ENCODE peak calls at places on chromosomes 3 and 15, in nine cellular contexts. One of them, this sample, is unnamed.

GRCh38 chr3:62201438-62202035 is 171.8 kb downstream of the FEZF2 start:
- DNase-seq in AG09319: no peak
- DNase-seq in OCI-LY7: peak; percentile 23
- DNase-seq in activated naive CD4-positive, alpha-beta T cell treated with anti-CD3 and anti-CD28 coated beads, Interleukin-2, amount 50 U/mL, for 16 hours: no peak
- DNase-seq in astrocyte of the hippocampus: peak; percentile 67
- DNase-seq in fibroblast of villous mesenchyme: peak; percentile 39
- DNase-seq in dorsolateral prefrontal cortex: no peak
- DNase-seq in ELF-1: no peak
- DNase-seq in ascending aorta: no peak
- DNase-seq in this sample: no peak

GRCh38 chr15:70023064-70023768 is 74.5 kb downstream of the TLE3 start:
- DNase-seq in AG09319: no peak
- DNase-seq in OCI-LY7: peak; percentile 53
- DNase-seq in activated naive CD4-positive, alpha-beta T cell treated with anti-CD3 and anti-CD28 coated beads, Interleukin-2, amount 50 U/mL, for 16 hours: no peak
- DNase-seq in astrocyte of the hippocampus: peak; percentile 82
- DNase-seq in fibroblast of villous mesenchyme: peak; percentile 80
- DNase-seq in dorsolateral prefrontal cortex: no peak
- DNase-seq in ELF-1: no peak
- DNase-seq in ascending aorta: no peak
- DNase-seq in this sample: no peak

GRCh38 chr3:32450426-32450825 is 52.2 kb downstream of the CMTM6 start:
- DNase-seq in AG09319: no peak
- DNase-seq in OCI-LY7: no peak
- DNase-seq in activated naive CD4-positive, alpha-beta T cell treated with anti-CD3 and anti-CD28 coated beads, Interleukin-2, amount 50 U/mL, for 16 hours: no peak
- DNase-seq in astrocyte of the hippocampus: no peak
- DNase-seq in fibroblast of villous mesenchyme: no peak
- DNase-seq in dorsolateral prefrontal cortex: no peak
- DNase-seq in ELF-1: no peak
- DNase-seq in ascending aorta: no peak
- DNase-seq in this sample: no peak

GRCh38 chr3:123429362-123430125 is 19.3 kb downstream of the ADCY5 start:
- DNase-seq in AG09319: no peak
- DNase-seq in OCI-LY7: no peak
- DNase-seq in activated naive CD4-positive, alpha-beta T cell treated with anti-CD3 and anti-CD28 coated beads, Interleukin-2, amount 50 U/mL, for 16 hours: no peak
- DNase-seq in astrocyte of the hippocampus: no peak
- DNase-seq in fibroblast of villous mesenchyme: no peak
- DNase-seq in dorsolateral prefrontal cortex: no peak
- DNase-seq in ELF-1: no peak
- DNase-seq in ascending aorta: no peak
- DNase-seq in this sample: no peak

GRCh38 chr3:103653996-103654395 is 1219.2 kb downstream of the ZPLD1 start:
- DNase-seq in AG09319: no peak
- DNase-seq in OCI-LY7: no peak
- DNase-seq in activated naive CD4-positive, alpha-beta T cell treated with anti-CD3 and anti-CD28 coated beads, Interleukin-2, amount 50 U/mL, for 16 hours: no peak
- DNase-seq in astrocyte of the hippocampus: no peak
- DNase-seq in fibroblast of villous mesenchyme: no peak
- DNase-seq in dorsolateral prefrontal cortex: no peak
- DNase-seq in ELF-1: no peak
- DNase-seq in ascending aorta: no peak
- DNase-seq in this sample: no peak

GRCh38 chr3:23663661-23664186 is 142.0 kb upstream of the UBE2E1 start:
- DNase-seq in AG09319: no peak
- DNase-seq in OCI-LY7: no peak
- DNase-seq in activated naive CD4-positive, alpha-beta T cell treated with anti-CD3 and anti-CD28 coated beads, Interleukin-2, amount 50 U/mL, for 16 hours: no peak
- DNase-seq in astrocyte of the hippocampus: peak; percentile 27
- DNase-seq in fibroblast of villous mesenchyme: no peak
- DNase-seq in dorsolateral prefrontal cortex: no peak
- DNase-seq in ELF-1: no peak
- DNase-seq in ascending aorta: no peak
- DNase-seq in this sample: no peak

GRCh38 chr3:171875923-171876412 is 32.8 kb downstream of the TMEM212 start:
- DNase-seq in AG09319: no peak
- DNase-seq in OCI-LY7: no peak
- DNase-seq in activated naive CD4-positive, alpha-beta T cell treated with anti-CD3 and anti-CD28 coated beads, Interleukin-2, amount 50 U/mL, for 16 hours: no peak
- DNase-seq in astrocyte of the hippocampus: peak; percentile 69
- DNase-seq in fibroblast of villous mesenchyme: peak; percentile 86
- DNase-seq in dorsolateral prefrontal cortex: no peak
- DNase-seq in ELF-1: no peak
- DNase-seq in ascending aorta: no peak
- DNase-seq in this sample: no peak

GRCh38 chr3:49785565-49786356 is 581 bp downstream of the IP6K1 start:
- DNase-seq in AG09319: no peak
- DNase-seq in OCI-LY7: peak; percentile 37
- DNase-seq in activated naive CD4-positive, alpha-beta T cell treated with anti-CD3 and anti-CD28 coated beads, Interleukin-2, amount 50 U/mL, for 16 hours: peak; percentile 21
- DNase-seq in astrocyte of the hippocampus: peak; percentile 72
- DNase-seq in fibroblast of villous mesenchyme: peak; percentile 45
- DNase-seq in dorsolateral prefrontal cortex: no peak
- DNase-seq in ELF-1: peak; percentile 63
- DNase-seq in ascending aorta: no peak
- DNase-seq in this sample: no peak

GRCh38 chr3:108044699-108045098 is 46.1 kb downstream of the CD47 start:
- DNase-seq in AG09319: no peak
- DNase-seq in OCI-LY7: no peak
- DNase-seq in activated naive CD4-positive, alpha-beta T cell treated with anti-CD3 and anti-CD28 coated beads, Interleukin-2, amount 50 U/mL, for 16 hours: no peak
- DNase-seq in astrocyte of the hippocampus: no peak
- DNase-seq in fibroblast of villous mesenchyme: no peak
- DNase-seq in dorsolateral prefrontal cortex: no peak
- DNase-seq in ELF-1: no peak
- DNase-seq in ascending aorta: no peak
- DNase-seq in this sample: no peak

GRCh38 chr3:167649731-167650130 is 4.0 kb downstream of the WDR49 start:
- DNase-seq in AG09319: no peak
- DNase-seq in OCI-LY7: no peak
- DNase-seq in activated naive CD4-positive, alpha-beta T cell treated with anti-CD3 and anti-CD28 coated beads, Interleukin-2, amount 50 U/mL, for 16 hours: no peak
- DNase-seq in astrocyte of the hippocampus: no peak
- DNase-seq in fibroblast of villous mesenchyme: no peak
- DNase-seq in dorsolateral prefrontal cortex: no peak
- DNase-seq in ELF-1: no peak
- DNase-seq in ascending aorta: no peak
- DNase-seq in this sample: no peak

GRCh38 chr3:141550926-141551665 is 64.3 kb downstream of the RASA2 start:
- DNase-seq in AG09319: no peak
- DNase-seq in OCI-LY7: no peak
- DNase-seq in activated naive CD4-positive, alpha-beta T cell treated with anti-CD3 and anti-CD28 coated beads, Interleukin-2, amount 50 U/mL, for 16 hours: no peak
- DNase-seq in astrocyte of the hippocampus: no peak
- DNase-seq in fibroblast of villous mesenchyme: no peak
- DNase-seq in dorsolateral prefrontal cortex: no peak
- DNase-seq in ELF-1: no peak
- DNase-seq in ascending aorta: no peak
- DNase-seq in this sample: no peak

GRCh38 chr3:102460579-102460978 is 25.8 kb downstream of the ZPLD1 start:
- DNase-seq in AG09319: no peak
- DNase-seq in OCI-LY7: no peak
- DNase-seq in activated naive CD4-positive, alpha-beta T cell treated with anti-CD3 and anti-CD28 coated beads, Interleukin-2, amount 50 U/mL, for 16 hours: no peak
- DNase-seq in astrocyte of the hippocampus: no peak
- DNase-seq in fibroblast of villous mesenchyme: no peak
- DNase-seq in dorsolateral prefrontal cortex: no peak
- DNase-seq in ELF-1: no peak
- DNase-seq in ascending aorta: no peak
- DNase-seq in this sample: no peak

GRCh38 chr3:167166012-167166411 is 214.1 kb downstream of the ZBBX start:
- DNase-seq in AG09319: no peak
- DNase-seq in OCI-LY7: no peak
- DNase-seq in activated naive CD4-positive, alpha-beta T cell treated with anti-CD3 and anti-CD28 coated beads, Interleukin-2, amount 50 U/mL, for 16 hours: no peak
- DNase-seq in astrocyte of the hippocampus: no peak
- DNase-seq in fibroblast of villous mesenchyme: no peak
- DNase-seq in dorsolateral prefrontal cortex: no peak
- DNase-seq in ELF-1: no peak
- DNase-seq in ascending aorta: no peak
- DNase-seq in this sample: no peak

GRCh38 chr15:41936155-41936554 is 36.2 kb downstream of the EHD4 start:
- DNase-seq in AG09319: no peak
- DNase-seq in OCI-LY7: no peak
- DNase-seq in activated naive CD4-positive, alpha-beta T cell treated with anti-CD3 and anti-CD28 coated beads, Interleukin-2, amount 50 U/mL, for 16 hours: no peak
- DNase-seq in astrocyte of the hippocampus: no peak
- DNase-seq in fibroblast of villous mesenchyme: no peak
- DNase-seq in dorsolateral prefrontal cortex: no peak
- DNase-seq in ELF-1: no peak
- DNase-seq in ascending aorta: no peak
- DNase-seq in this sample: no peak

GRCh38 chr3:129618186-129618820 is 11.8 kb upstream of the PLXND1 start:
- DNase-seq in AG09319: no peak
- DNase-seq in OCI-LY7: no peak
- DNase-seq in activated naive CD4-positive, alpha-beta T cell treated with anti-CD3 and anti-CD28 coated beads, Interleukin-2, amount 50 U/mL, for 16 hours: no peak
- DNase-seq in astrocyte of the hippocampus: no peak
- DNase-seq in fibroblast of villous mesenchyme: no peak
- DNase-seq in dorsolateral prefrontal cortex: no peak
- DNase-seq in ELF-1: no peak
- DNase-seq in ascending aorta: no peak
- DNase-seq in this sample: no peak

GRCh38 chr15:44722011-44722410 is 10.7 kb downstream of the B2M start:
- DNase-seq in AG09319: no peak
- DNase-seq in OCI-LY7: no peak
- DNase-seq in activated naive CD4-positive, alpha-beta T cell treated with anti-CD3 and anti-CD28 coated beads, Interleukin-2, amount 50 U/mL, for 16 hours: no peak
- DNase-seq in astrocyte of the hippocampus: no peak
- DNase-seq in fibroblast of villous mesenchyme: no peak
- DNase-seq in dorsolateral prefrontal cortex: no peak
- DNase-seq in ELF-1: no peak
- DNase-seq in ascending aorta: no peak
- DNase-seq in this sample: no peak

GRCh38 chr15:65066635-65067333 is 1.0 kb downstream of the RASL12 start:
- DNase-seq in AG09319: no peak
- DNase-seq in OCI-LY7: no peak
- DNase-seq in activated naive CD4-positive, alpha-beta T cell treated with anti-CD3 and anti-CD28 coated beads, Interleukin-2, amount 50 U/mL, for 16 hours: no peak
- DNase-seq in astrocyte of the hippocampus: no peak
- DNase-seq in fibroblast of villous mesenchyme: no peak
- DNase-seq in dorsolateral prefrontal cortex: no peak
- DNase-seq in ELF-1: peak; percentile 74
- DNase-seq in ascending aorta: peak; percentile 50
- DNase-seq in this sample: no peak

GRCh38 chr3:142259359-142259758 is 34.0 kb upstream of the GK5 start:
- DNase-seq in AG09319: no peak
- DNase-seq in OCI-LY7: no peak
- DNase-seq in activated naive CD4-positive, alpha-beta T cell treated with anti-CD3 and anti-CD28 coated beads, Interleukin-2, amount 50 U/mL, for 16 hours: no peak
- DNase-seq in astrocyte of the hippocampus: no peak
- DNase-seq in fibroblast of villous mesenchyme: no peak
- DNase-seq in dorsolateral prefrontal cortex: no peak
- DNase-seq in ELF-1: peak; percentile 24
- DNase-seq in ascending aorta: no peak
- DNase-seq in this sample: no peak

GRCh38 chr3:136750209-136750921 is 1.8 kb downstream of the STAG1 start:
- DNase-seq in AG09319: no peak
- DNase-seq in OCI-LY7: peak; percentile 51
- DNase-seq in activated naive CD4-positive, alpha-beta T cell treated with anti-CD3 and anti-CD28 coated beads, Interleukin-2, amount 50 U/mL, for 16 hours: no peak
- DNase-seq in astrocyte of the hippocampus: peak; percentile 33
- DNase-seq in fibroblast of villous mesenchyme: peak; percentile 36
- DNase-seq in dorsolateral prefrontal cortex: no peak
- DNase-seq in ELF-1: peak; percentile 25
- DNase-seq in ascending aorta: no peak
- DNase-seq in this sample: no peak

GRCh38 chr3:94647131-94647530 is 584.3 kb downstream of the NSUN3 start:
- DNase-seq in AG09319: no peak
- DNase-seq in OCI-LY7: no peak
- DNase-seq in activated naive CD4-positive, alpha-beta T cell treated with anti-CD3 and anti-CD28 coated beads, Interleukin-2, amount 50 U/mL, for 16 hours: no peak
- DNase-seq in astrocyte of the hippocampus: peak; percentile 39
- DNase-seq in fibroblast of villous mesenchyme: no peak
- DNase-seq in dorsolateral prefrontal cortex: no peak
- DNase-seq in ELF-1: no peak
- DNase-seq in ascending aorta: no peak
- DNase-seq in this sample: no peak

GRCh38 chr3:39234705-39235104 is 42.3 kb upstream of the XIRP1 start:
- DNase-seq in AG09319: no peak
- DNase-seq in OCI-LY7: no peak
- DNase-seq in activated naive CD4-positive, alpha-beta T cell treated with anti-CD3 and anti-CD28 coated beads, Interleukin-2, amount 50 U/mL, for 16 hours: no peak
- DNase-seq in astrocyte of the hippocampus: no peak
- DNase-seq in fibroblast of villous mesenchyme: no peak
- DNase-seq in dorsolateral prefrontal cortex: no peak
- DNase-seq in ELF-1: no peak
- DNase-seq in ascending aorta: no peak
- DNase-seq in this sample: no peak

GRCh38 chr15:44735482-44736260 is 657 bp upstream of the TRIM69 start:
- DNase-seq in AG09319: no peak
- DNase-seq in OCI-LY7: no peak
- DNase-seq in activated naive CD4-positive, alpha-beta T cell treated with anti-CD3 and anti-CD28 coated beads, Interleukin-2, amount 50 U/mL, for 16 hours: peak; percentile 64
- DNase-seq in astrocyte of the hippocampus: no peak
- DNase-seq in fibroblast of villous mesenchyme: peak; percentile 61
- DNase-seq in dorsolateral prefrontal cortex: no peak
- DNase-seq in ELF-1: no peak
- DNase-seq in ascending aorta: no peak
- DNase-seq in this sample: peak; percentile 19

GRCh38 chr15:38695249-38696119 is 130.9 kb upstream of the RASGRP1 start:
- DNase-seq in AG09319: no peak
- DNase-seq in OCI-LY7: no peak
- DNase-seq in activated naive CD4-positive, alpha-beta T cell treated with anti-CD3 and anti-CD28 coated beads, Interleukin-2, amount 50 U/mL, for 16 hours: no peak
- DNase-seq in astrocyte of the hippocampus: no peak
- DNase-seq in fibroblast of villous mesenchyme: no peak
- DNase-seq in dorsolateral prefrontal cortex: no peak
- DNase-seq in ELF-1: no peak
- DNase-seq in ascending aorta: no peak
- DNase-seq in this sample: peak; percentile 5

GRCh38 chr3:112781611-112782010 is 65.1 kb downstream of the CD200R1L start:
- DNase-seq in AG09319: no peak
- DNase-seq in OCI-LY7: no peak
- DNase-seq in activated naive CD4-positive, alpha-beta T cell treated with anti-CD3 and anti-CD28 coated beads, Interleukin-2, amount 50 U/mL, for 16 hours: no peak
- DNase-seq in astrocyte of the hippocampus: no peak
- DNase-seq in fibroblast of villous mesenchyme: no peak
- DNase-seq in dorsolateral prefrontal cortex: no peak
- DNase-seq in ELF-1: no peak
- DNase-seq in ascending aorta: no peak
- DNase-seq in this sample: no peak

GRCh38 chr3:113231827-113232253 is 20.5 kb downstream of the BOC start:
- DNase-seq in AG09319: no peak
- DNase-seq in OCI-LY7: no peak
- DNase-seq in activated naive CD4-positive, alpha-beta T cell treated with anti-CD3 and anti-CD28 coated beads, Interleukin-2, amount 50 U/mL, for 16 hours: no peak
- DNase-seq in astrocyte of the hippocampus: peak; percentile 90
- DNase-seq in fibroblast of villous mesenchyme: no peak
- DNase-seq in dorsolateral prefrontal cortex: no peak
- DNase-seq in ELF-1: peak; percentile 77
- DNase-seq in ascending aorta: no peak
- DNase-seq in this sample: no peak

GRCh38 chr15:29143909-29144308 is 125.7 kb downstream of the NSMCE3 start:
- DNase-seq in AG09319: no peak
- DNase-seq in OCI-LY7: no peak
- DNase-seq in activated naive CD4-positive, alpha-beta T cell treated with anti-CD3 and anti-CD28 coated beads, Interleukin-2, amount 50 U/mL, for 16 hours: no peak
- DNase-seq in astrocyte of the hippocampus: peak; percentile 67
- DNase-seq in fibroblast of villous mesenchyme: peak; percentile 37
- DNase-seq in dorsolateral prefrontal cortex: no peak
- DNase-seq in ELF-1: no peak
- DNase-seq in ascending aorta: no peak
- DNase-seq in this sample: no peak

GRCh38 chr15:77901921-77902750 is 175.4 kb downstream of the TBC1D2B start:
- DNase-seq in AG09319: no peak
- DNase-seq in OCI-LY7: peak; percentile 31
- DNase-seq in activated naive CD4-positive, alpha-beta T cell treated with anti-CD3 and anti-CD28 coated beads, Interleukin-2, amount 50 U/mL, for 16 hours: no peak
- DNase-seq in astrocyte of the hippocampus: no peak
- DNase-seq in fibroblast of villous mesenchyme: no peak
- DNase-seq in dorsolateral prefrontal cortex: no peak
- DNase-seq in ELF-1: peak; percentile 19
- DNase-seq in ascending aorta: no peak
- DNase-seq in this sample: no peak

GRCh38 chr15:52797625-52798501 is 7.7 kb upstream of the ONECUT1 start:
- DNase-seq in AG09319: no peak
- DNase-seq in OCI-LY7: no peak
- DNase-seq in activated naive CD4-positive, alpha-beta T cell treated with anti-CD3 and anti-CD28 coated beads, Interleukin-2, amount 50 U/mL, for 16 hours: no peak
- DNase-seq in astrocyte of the hippocampus: no peak
- DNase-seq in fibroblast of villous mesenchyme: no peak
- DNase-seq in dorsolateral prefrontal cortex: no peak
- DNase-seq in ELF-1: no peak
- DNase-seq in ascending aorta: no peak
- DNase-seq in this sample: no peak

This sample was measured in GDM1.